ENCODE peak calls at places on chromosomes 4 and X, in nine cellular contexts. X is endothelial cell; N is EL; J is AG08395; O is nucleus accumbens; I is stimulated activated CD4-positive, alpha-beta T cell treated with anti-CD3 and anti-CD28 coated beads, Interleukin-2, amount 100 ng/mL, for 48 hours; Z is iPS-NIHi11; B is HT-29; P is Kasumi-1. K is an unnamed sample.
A peak's percentile ranks its signal among the peaks of the same experiment; 100 is the strongest.

GRCh38 chrX:110282922-110283321 is 35.0 kb downstream of the AMMECR1 start:
- DNase-seq in X (no peak), Z (no peak), I (no peak), P (no peak), O (no peak), N (peak; percentile 16), B (no peak), J (no peak), K (no peak)

GRCh38 chr4:91127891-91128290 is 1000.7 kb downstream of the CCSER1 start:
- DNase-seq in O (no peak), Z (peak; percentile 7), N (no peak), B (no peak), J (no peak), X (no peak), I (no peak), P (no peak), K (no peak)

GRCh38 chr4:186946682-186947294 is 223.1 kb upstream of the FAT1 start:
- DNase-seq in P (no peak), O (no peak), B (peak; percentile 90), I (no peak), J (no peak), N (peak; percentile 16), X (peak; percentile 61), Z (peak; percentile 44), K (peak; percentile 44)

GRCh38 chr4:183876268-183876934 is 28.7 kb upstream of the STOX2 start:
- DNase-seq in P (no peak), N (peak; percentile 15), O (peak; percentile 11), B (no peak), J (no peak), I (no peak), Z (peak; percentile 67), X (no peak), K (peak; percentile 72)

GRCh38 chr4:183700407-183700806 is 41.3 kb downstream of the TRAPPC11 start:
- DNase-seq in X (no peak), O (no peak), I (no peak), J (no peak), B (peak; percentile 7), Z (no peak), P (no peak), N (no peak), K (no peak)

GRCh38 chrX:29746326-29746725 is 469.0 kb upstream of the MAGEB2 start:
- DNase-seq in N (peak; percentile 0), P (no peak), B (no peak), X (no peak), J (peak; percentile 5), Z (no peak), O (no peak), I (no peak), K (no peak)

GRCh38 chr4:26687728-26688127 is 103.8 kb downstream of the TBC1D19 start:
- DNase-seq in P (no peak), Z (no peak), B (no peak), J (peak; percentile 70), O (no peak), N (peak; percentile 93), I (no peak), X (no peak), K (no peak)

GRCh38 chr4:132059227-132059626 is 1089.9 kb upstream of the PCDH10 start:
- DNase-seq in N (no peak), J (no peak), I (no peak), Z (no peak), P (no peak), O (no peak), X (no peak), B (no peak), K (no peak)

GRCh38 chrX:103831342-103831802 is 685 bp downstream of the RAB9B start:
- DNase-seq in I (no peak), N (no peak), Z (no peak), J (peak; percentile 75), O (no peak), B (peak; percentile 49), P (peak; percentile 8), X (peak; percentile 51), K (no peak)

GRCh38 chrX:20665441-20665840 is 398.7 kb upstream of the RPS6KA3 start:
- DNase-seq in N (peak; percentile 1), J (peak; percentile 7), B (no peak), I (no peak), Z (no peak), O (no peak), P (no peak), X (no peak), K (no peak)

GRCh38 chrX:118212817-118213183 is 96.2 kb upstream of the KLHL13 start:
- DNase-seq in N (no peak), J (no peak), B (no peak), P (peak; percentile 81), Z (no peak), X (no peak), O (no peak), I (no peak), K (no peak)

GRCh38 chr4:125796138-125796537 is 481.4 kb downstream of the FAT4 start:
- DNase-seq in Z (no peak), I (no peak), P (no peak), X (no peak), N (no peak), O (no peak), J (no peak), B (no peak), K (no peak)

GRCh38 chr4:8723222-8723980 is 130.8 kb downstream of the CPZ start:
- DNase-seq in X (no peak), I (no peak), Z (no peak), O (no peak), P (no peak), J (no peak), N (no peak), B (no peak), K (peak; percentile 22)

GRCh38 chr4:108325561-108325960 is 156.8 kb upstream of the LEF1 start:
- DNase-seq in J (no peak), X (no peak), B (no peak), Z (no peak), I (no peak), P (no peak), O (no peak), N (no peak), K (no peak)

GRCh38 chr4:107044170-107044569 is 8.1 kb upstream of the DKK2 start:
- DNase-seq in J (no peak), Z (no peak), I (no peak), O (no peak), X (peak; percentile 7), P (no peak), B (peak; percentile 28), N (peak; percentile 12), K (no peak)

GRCh38 chr4:9812530-9813340 is 31.3 kb downstream of the DRD5 start:
- DNase-seq in I (no peak), N (no peak), Z (no peak), B (no peak), J (no peak), X (no peak), P (no peak), O (no peak), K (no peak)

GRCh38 chr4:122224348-122224747 is 72.2 kb downstream of the BLTP1 start:
- DNase-seq in B (peak; percentile 6), J (peak; percentile 12), Z (peak; percentile 20), N (peak; percentile 17), I (no peak), O (no peak), X (peak; percentile 40), P (peak; percentile 6), K (no peak)

GRCh38 chrX:68808686-68809357 is 20.0 kb upstream of the EFNB1 start:
- DNase-seq in I (no peak), Z (no peak), J (peak; percentile 44), O (no peak), X (no peak), B (peak; percentile 25), P (peak; percentile 49), N (peak; percentile 16), K (no peak)

GRCh38 chr4:181849472-181849871 is 393.7 kb upstream of the TENM3 start:
- DNase-seq in N (no peak), J (no peak), P (no peak), I (no peak), X (no peak), B (no peak), O (no peak), Z (no peak), K (no peak)

GRCh38 chr4:122930877-122931276 is 8.5 kb upstream of the NUDT6 start:
- DNase-seq in I (no peak), O (no peak), N (no peak), X (no peak), B (peak; percentile 43), J (peak; percentile 40), Z (no peak), P (peak; percentile 62), K (no peak)

GRCh38 chr4:85039526-85039925 is 73.0 kb upstream of the WDFY3 start:
- DNase-seq in X (no peak), N (peak; percentile 56), O (no peak), P (no peak), B (peak; percentile 48), Z (no peak), I (no peak), J (peak; percentile 6), K (no peak)

GRCh38 chr4:180219080-180219479 is 2024.1 kb upstream of the TENM3 start:
- DNase-seq in Z (no peak), O (no peak), P (no peak), B (no peak), I (no peak), X (no peak), J (no peak), N (no peak), K (no peak)

GRCh38 chr4:99879458-99879857 is 14.8 kb downstream of the LAMTOR3 start:
- DNase-seq in J (no peak), P (no peak), O (no peak), Z (no peak), B (no peak), X (no peak), I (no peak), N (no peak), K (no peak)

GRCh38 chrX:9272166-9272565 is 192.7 kb upstream of the TBL1X start:
- DNase-seq in X (no peak), I (no peak), N (no peak), J (peak; percentile 54), B (no peak), P (no peak), Z (no peak), O (no peak), K (no peak)

GRCh38 chr4:92303621-92304027 is at the start of gene GRID2:
- DNase-seq in Z (peak; percentile 67), O (peak; percentile 30), B (no peak), J (no peak), X (peak; percentile 60), N (peak; percentile 4), P (peak; percentile 38), I (no peak), K (no peak)

GRCh38 chr4:57136281-57136680 is 26.1 kb upstream of the IGFBP7 start:
- DNase-seq in N (peak; percentile 74), P (no peak), O (no peak), B (no peak), X (no peak), I (no peak), J (peak; percentile 50), Z (no peak), K (no peak)

GRCh38 chr4:2085496-2085901 is 26.4 kb downstream of the NAT8L start:
- DNase-seq in O (no peak), B (no peak), X (no peak), N (no peak), Z (no peak), J (no peak), I (no peak), P (no peak), K (peak; percentile 86)

GRCh38 chr4:101967697-101968346 is 177.3 kb downstream of the BANK1 start:
- DNase-seq in Z (no peak), B (no peak), N (peak; percentile 54), J (no peak), I (no peak), O (no peak), P (no peak), X (no peak), K (no peak)

GRCh38 chrX:19005909-19006308 is 22.0 kb upstream of the PHKA2 start:
- DNase-seq in O (no peak), J (no peak), Z (no peak), P (no peak), X (no peak), B (peak; percentile 16), I (no peak), N (no peak), K (no peak)

GRCh38 chrX:120144178-120144844 is 14.1 kb upstream of the RHOXF2 start:
- DNase-seq in Z (no peak), N (no peak), O (no peak), I (no peak), P (no peak), X (no peak), J (no peak), B (peak; percentile 33), K (peak; percentile 60)

GRCh38 chr4:102076622-102077021 is 268.7 kb downstream of the SLC39A8 start:
- DNase-seq in P (no peak), B (no peak), O (no peak), X (no peak), Z (no peak), I (no peak), N (peak; percentile 28), J (no peak), K (no peak)

K was measured in left lobe of liver.